ENCODE peak calls at places on chromosomes 12 and 14, in nine cellular contexts. I is occipital lobe; D is stimulated activated naive B cell treated with anti-CD40 and anti-IgM and Interleukin-4, amounts not matched to agents 10 μg/mL and 1 μg/mL and 100 μg/mL, for 72 hours; Y is HT1080; J is NCI-H2107; O is amniotic epithelial cell; M is epithelial cell of esophagus; R is stimulated activated CD4-positive, alpha-beta T cell treated with anti-CD3 and anti-CD28 coated beads, TNF-alpha, amount 100 ng/mL, for 4 hours; T is NCI-H1436 treated with DMSO at 0.1 percent for 48 hours. U is an unnamed sample.

GRCh38 chr12:25463005-25463404 is 90.1 kb downstream of the LMNTD1 start:
- DNase-seq in I (no peak), D (no peak), Y (no peak), J (no peak), O (no peak), M (no peak), R (no peak), T (no peak), U (no peak)

GRCh38 chr12:106974525-106974924 is 12.4 kb downstream of the MTERF2 start:
- DNase-seq in I (no peak), D (no peak), Y (no peak), J (no peak), O (no peak), M (no peak), R (no peak), T (no peak), U (no peak)

GRCh38 chr12:113712481-113712880 is 240.8 kb upstream of the LHX5 start:
- DNase-seq in I (no peak), D (no peak), Y (no peak), J (no peak), O (no peak), M (no peak), R (no peak), T (no peak), U (no peak)

GRCh38 chr12:50251619-50252300 is 31.6 kb downstream of the LIMA1 start:
- DNase-seq in I (no peak), D (no peak), Y (no peak), J (no peak), O (peak), M (peak), R (no peak), T (no peak), U (no peak)

GRCh38 chr12:122079532-122080081 is 1.1 kb downstream of the MLXIP start:
- DNase-seq in I (no peak), D (no peak), Y (no peak), J (no peak), O (no peak), M (no peak), R (no peak), T (no peak), U (no peak)

GRCh38 chr12:108526482-108527234 is 11.6 kb downstream of the FICD start:
- DNase-seq in I (no peak), D (no peak), Y (no peak), J (peak), O (peak), M (no peak), R (no peak), T (no peak), U (no peak)

GRCh38 chr14:91228112-91229004 is 16.1 kb downstream of the GPR68 start:
- DNase-seq in I (no peak), D (peak), Y (peak), J (no peak), O (peak), M (peak), R (peak), T (no peak), U (no peak)

GRCh38 chr14:105397350-105397931 is 897 bp upstream of the TEX22 start:
- DNase-seq in I (no peak), D (no peak), Y (no peak), J (no peak), O (no peak), M (no peak), R (no peak), T (no peak), U (no peak)

GRCh38 chr12:127133675-127134335 is 1133.2 kb upstream of the TMEM132C start:
- DNase-seq in I (no peak), D (no peak), Y (no peak), J (no peak), O (no peak), M (peak), R (no peak), T (no peak), U (no peak)

GRCh38 chr14:99215277-99215676 is 56.7 kb downstream of the BCL11B start:
- DNase-seq in I (no peak), D (no peak), Y (no peak), J (no peak), O (no peak), M (peak), R (no peak), T (no peak), U (no peak)

GRCh38 chr12:64457036-64457435 is 5.1 kb downstream of the TBK1 start:
- DNase-seq in I (no peak), D (no peak), Y (no peak), J (no peak), O (peak), M (no peak), R (no peak), T (no peak), U (no peak)

GRCh38 chr12:132489078-132489601 is 811 bp upstream of the FBRSL1 start:
- DNase-seq in I (no peak), D (peak), Y (no peak), J (no peak), O (no peak), M (no peak), R (peak), T (no peak), U (no peak)

GRCh38 chr12:64400041-64400440 is 4.2 kb upstream of the XPOT start:
- DNase-seq in I (peak), D (no peak), Y (peak), J (peak), O (peak), M (peak), R (no peak), T (peak), U (no peak)

GRCh38 chr12:49126852-49127763 is 4.1 kb downstream of the TUBA1B start:
- DNase-seq in I (no peak), D (no peak), Y (peak), J (no peak), O (no peak), M (no peak), R (no peak), T (no peak), U (no peak)

GRCh38 chr12:131872154-131873046 is 22.0 kb upstream of the ULK1 start:
- DNase-seq in I (no peak), D (no peak), Y (peak), J (no peak), O (peak), M (peak), R (no peak), T (no peak), U (no peak)

GRCh38 chr14:67674480-67675218 is at the start of gene VTI1B:
- DNase-seq in I (peak), D (peak), Y (peak), J (peak), O (peak), M (peak), R (peak), T (no peak), U (peak)

GRCh38 chr14:100070310-100070709 is 5.1 kb downstream of the EVL start:
- DNase-seq in I (no peak), D (no peak), Y (no peak), J (no peak), O (no peak), M (no peak), R (no peak), T (no peak), U (no peak)

GRCh38 chr12:25816637-25817036 is 141.8 kb upstream of the RASSF8 start:
- DNase-seq in I (no peak), D (no peak), Y (peak), J (no peak), O (no peak), M (no peak), R (no peak), T (no peak), U (no peak)

GRCh38 chr14:99318091-99318958 is 46.3 kb upstream of the BCL11B start:
- DNase-seq in I (no peak), D (no peak), Y (no peak), J (no peak), O (no peak), M (no peak), R (no peak), T (no peak), U (no peak)

GRCh38 chr12:27333311-27334009 is 824 bp downstream of the BMAL2 start:
- DNase-seq in I (no peak), D (peak), Y (peak), J (peak), O (no peak), M (peak), R (no peak), T (no peak), U (no peak)

GRCh38 chr14:50342211-50343080 is 30.3 kb downstream of the DMAC2L start:
- DNase-seq in I (peak), D (peak), Y (peak), J (peak), O (peak), M (peak), R (no peak), T (no peak), U (no peak)

GRCh38 chr12:56718636-56719035 is 6.5 kb downstream of the NACA start:
- DNase-seq in I (no peak), D (no peak), Y (no peak), J (no peak), O (no peak), M (no peak), R (no peak), T (no peak), U (no peak)

GRCh38 chr14:65565948-65566347 is 153.4 kb downstream of the FUT8 start:
- DNase-seq in I (no peak), D (no peak), Y (peak), J (no peak), O (peak), M (no peak), R (no peak), T (no peak), U (no peak)

GRCh38 chr14:21056520-21057163 is 980 bp upstream of the RNASE8 start:
- DNase-seq in I (no peak), D (no peak), Y (peak), J (no peak), O (no peak), M (peak), R (no peak), T (no peak), U (no peak)

GRCh38 chr12:101713059-101713682 is 15.7 kb downstream of the CHPT1 start:
- DNase-seq in I (peak), D (no peak), Y (no peak), J (no peak), O (peak), M (no peak), R (no peak), T (no peak), U (no peak)

GRCh38 chr12:111870216-111870615 is 28.2 kb downstream of the MAPKAPK5 start:
- DNase-seq in I (no peak), D (no peak), Y (no peak), J (no peak), O (no peak), M (no peak), R (no peak), T (no peak), U (no peak)

GRCh38 chr14:50559990-50560928 is at the start of gene ATL1:
- DNase-seq in I (peak), D (peak), Y (peak), J (peak), O (peak), M (peak), R (no peak), T (no peak), U (peak)

GRCh38 chr12:27319394-27319793 is 13.2 kb upstream of the BMAL2 start:
- DNase-seq in I (no peak), D (no peak), Y (peak), J (no peak), O (peak), M (peak), R (no peak), T (no peak), U (no peak)

GRCh38 chr12:49470986-49471385 is 67.8 kb upstream of the KCNH3 start:
- DNase-seq in I (no peak), D (no peak), Y (peak), J (no peak), O (peak), M (peak), R (no peak), T (no peak), U (no peak)

GRCh38 chr14:43285575-43285974 is 1221.5 kb downstream of the FSCB start:
- DNase-seq in I (no peak), D (no peak), Y (no peak), J (no peak), O (no peak), M (no peak), R (no peak), T (no peak), U (no peak)

GRCh38 chr12:27554421-27555186 is 30.6 kb downstream of the PPFIBP1 start:
- DNase-seq in I (peak), D (no peak), Y (no peak), J (no peak), O (peak), M (peak), R (no peak), T (no peak), U (no peak)

GRCh38 chr12:49098035-49098451 is 3.4 kb upstream of the DHH start:
- DNase-seq in I (no peak), D (peak), Y (peak), J (no peak), O (peak), M (peak), R (peak), T (no peak), U (no peak)

GRCh38 chr12:57832966-57833365 is 13.6 kb downstream of the CTDSP2 start:
- DNase-seq in I (no peak), D (no peak), Y (no peak), J (no peak), O (peak), M (no peak), R (no peak), T (no peak), U (no peak)

GRCh38 chr12:39884616-39885125 is 221.2 kb downstream of the SLC2A13 start:
- DNase-seq in I (no peak), D (no peak), Y (no peak), J (no peak), O (no peak), M (no peak), R (no peak), T (no peak), U (no peak)

GRCh38 chr12:97995578-97995977 is 519.8 kb upstream of the TMPO start:
- DNase-seq in I (no peak), D (no peak), Y (no peak), J (no peak), O (no peak), M (no peak), R (no peak), T (no peak), U (no peak)

GRCh38 chr12:2678416-2678815 is 116.4 kb upstream of the FKBP4 start:
- DNase-seq in I (no peak), D (no peak), Y (no peak), J (no peak), O (no peak), M (no peak), R (no peak), T (no peak), U (no peak)

GRCh38 chr12:117875652-117876491 is 92.9 kb downstream of the KSR2 start:
- DNase-seq in I (peak), D (no peak), Y (peak), J (peak), O (no peak), M (no peak), R (no peak), T (peak), U (peak)

U was measured in NCI-H510A.